ENCODE peak calls at places on chromosomes 11 and 22, in eight cellular contexts. S, J, G, A, Y, Q, L and V are unnamed samples.

GRCh38 chr11:124977006-124977405 is 23.0 kb downstream of the CCDC15 start:
- DNase-seq in A (no peak), Q (no peak), J (no peak), S (no peak), G (no peak), L (no peak), Y (no peak), V (no peak)

GRCh38 chr11:76622481-76623094 is 48.0 kb downstream of the LRRC32 start:
- DNase-seq in Q (no peak), L (no peak), Y (no peak), S (no peak), G (peak), J (no peak), A (no peak), V (no peak)

GRCh38 chr11:111930472-111930871 is 6.7 kb upstream of the DIXDC1 start:
- DNase-seq in L (no peak), Y (no peak), S (no peak), G (no peak), Q (no peak), J (no peak), A (no peak), V (no peak)

GRCh38 chr22:38111941-38112355 is 1.5 kb upstream of the BAIAP2L2 start:
- DNase-seq in J (no peak), Q (no peak), L (no peak), G (peak), A (no peak), Y (no peak), S (no peak), V (no peak)

GRCh38 chr22:18146389-18146753 is 3.6 kb upstream of the USP18 start:
- DNase-seq in S (no peak), A (no peak), L (no peak), Y (no peak), Q (no peak), G (no peak), J (no peak), V (no peak)

GRCh38 chr22:28882545-28882877 is 861 bp upstream of the ZNRF3 start:
- DNase-seq in Y (peak), A (no peak), Q (peak), L (no peak), J (no peak), S (peak), G (no peak), V (no peak)

GRCh38 chr11:121839821-121840220 is 276.2 kb downstream of the BLID start:
- DNase-seq in L (no peak), J (peak), Y (no peak), A (no peak), S (no peak), Q (no peak), G (no peak), V (no peak)

GRCh38 chr11:71307811-71308645 is 55.7 kb upstream of the SHANK2 start:
- DNase-seq in L (no peak), S (no peak), A (no peak), J (no peak), Y (no peak), Q (no peak), G (peak), V (no peak)

GRCh38 chr22:21916309-21916918 is 36.2 kb downstream of the PPM1F start:
- DNase-seq in A (no peak), G (no peak), J (no peak), Q (no peak), L (no peak), S (no peak), Y (no peak), V (no peak)

GRCh38 chr11:64123102-64123434 is 42.8 kb downstream of the MACROD1 start:
- DNase-seq in J (no peak), G (no peak), A (peak), Q (no peak), L (no peak), S (no peak), Y (no peak), V (no peak)

GRCh38 chr11:17296852-17297559 is 20.5 kb downstream of the NUCB2 start:
- DNase-seq in S (no peak), Q (no peak), A (no peak), G (no peak), Y (no peak), J (no peak), L (no peak), V (no peak)

GRCh38 chr22:46569055-46569847 is 31.8 kb upstream of the CELSR1 start:
- DNase-seq in S (no peak), L (no peak), G (no peak), Y (no peak), Q (no peak), A (no peak), J (no peak), V (no peak)

GRCh38 chr11:106471273-106471672 is 393.8 kb downstream of the AASDHPPT start:
- DNase-seq in S (peak), G (no peak), L (no peak), Q (no peak), A (no peak), J (peak), Y (no peak), V (no peak)

GRCh38 chr11:78594814-78595213 is 20.1 kb upstream of the NARS2 start:
- DNase-seq in Q (no peak), S (no peak), G (no peak), L (no peak), A (no peak), Y (no peak), J (no peak), V (no peak)

GRCh38 chr11:44286268-44286880 is 23.6 kb downstream of the ALX4 start:
- DNase-seq in G (peak), L (peak), Y (peak), J (peak), S (peak), Q (no peak), A (no peak), V (peak)

GRCh38 chr11:4467811-4468606 is 14.4 kb upstream of the OR52K1 start:
- DNase-seq in Y (no peak), G (no peak), A (no peak), S (no peak), Q (no peak), L (no peak), J (no peak), V (no peak)

GRCh38 chr11:116460156-116460965 is 312.4 kb downstream of the BUD13 start:
- DNase-seq in L (no peak), S (no peak), G (peak), J (no peak), Q (no peak), Y (no peak), A (no peak), V (no peak)

GRCh38 chr11:38594881-38595280 is 1996.8 kb upstream of the RAG2 start:
- DNase-seq in J (no peak), G (no peak), Q (no peak), L (no peak), Y (no peak), A (no peak), S (no peak), V (no peak)

GRCh38 chr11:122258446-122258994 is 142.5 kb upstream of the BLID start:
- DNase-seq in J (no peak), G (no peak), Q (no peak), S (no peak), A (no peak), L (no peak), Y (no peak), V (no peak)

GRCh38 chr22:32413715-32414114 is 1.7 kb upstream of the RTCB start:
- DNase-seq in Y (peak), G (no peak), A (no peak), L (no peak), Q (no peak), J (peak), S (peak), V (no peak)

GRCh38 chr11:133732109-133732508 is 113.2 kb downstream of the SPATA19 start:
- DNase-seq in S (no peak), G (no peak), Q (no peak), L (no peak), A (no peak), J (no peak), Y (no peak), V (no peak)

GRCh38 chr11:78427615-78428272 is 10.1 kb upstream of the GAB2 start:
- DNase-seq in Q (no peak), L (no peak), Y (no peak), G (no peak), A (no peak), S (no peak), J (no peak), V (no peak)

GRCh38 chr11:1113405-1114201 is 38.9 kb downstream of the MUC2 start:
- DNase-seq in J (no peak), S (no peak), G (no peak), A (no peak), L (no peak), Q (no peak), Y (no peak), V (no peak)

GRCh38 chr22:30806391-30806861 is 111.8 kb downstream of the OSBP2 start:
- DNase-seq in L (no peak), S (peak), A (no peak), Q (no peak), Y (peak), G (no peak), J (peak), V (no peak)

GRCh38 chr11:20367313-20367948 is 3.9 kb downstream of the HTATIP2 start:
- DNase-seq in Q (peak), G (no peak), J (peak), A (no peak), S (peak), L (no peak), Y (peak), V (no peak)

GRCh38 chr11:105202844-105203548 is 63.4 kb upstream of the CARD18 start:
- DNase-seq in S (peak), Y (peak), G (peak), J (no peak), Q (no peak), A (no peak), L (no peak), V (no peak)

GRCh38 chr11:76721755-76722677 is 51.5 kb upstream of the LRRC32 start:
- DNase-seq in L (peak), Q (peak), G (peak), A (peak), S (peak), J (peak), Y (peak), V (peak)

GRCh38 chr22:40332319-40332781 is 13.9 kb upstream of the ADSL start:
- DNase-seq in A (no peak), Y (no peak), L (no peak), S (peak), J (peak), Q (no peak), G (no peak), V (no peak)

GRCh38 chr11:114298701-114299090 is 2.5 kb downstream of the NNMT start:
- DNase-seq in J (no peak), A (no peak), S (peak), G (no peak), Y (no peak), L (no peak), Q (no peak), V (no peak)

GRCh38 chr22:49688516-49689254 is 139.0 kb downstream of the BRD1 start:
- DNase-seq in Y (no peak), J (no peak), A (no peak), S (no peak), Q (no peak), G (no peak), L (no peak), V (no peak)